ENCODE peak calls at places on chromosome 2, in nine cellular contexts. O is GM12891, U is suprapubic skin, F is IMR-90, V is HCT116, B is erythroblast, E is heart left ventricle, N is NB4, Q is ovary. Y is an unnamed sample.

GRCh38 chr2:155645771-155646170 is 686.8 kb downstream of the NR4A2 start:
- DNase-seq in O (no peak), F (no peak), B (no peak), E (no peak), N (no peak), V (no peak), U (no peak), Q (no peak), Y (no peak)

GRCh38 chr2:72006188-72006736 is 141.4 kb downstream of the CYP26B1 start:
- DNase-seq in E (no peak), V (no peak), Q (no peak), F (no peak), B (no peak), U (peak; percentile 45), O (no peak), N (no peak), Y (no peak)

GRCh38 chr2:224948859-224949258 is 93.4 kb downstream of the DOCK10 start:
- DNase-seq in E (peak; percentile 26), O (no peak), B (peak; percentile 2), F (peak; percentile 75), V (no peak), U (no peak), N (peak; percentile 88), Q (no peak), Y (no peak)

GRCh38 chr2:120842456-120843439 is 107.1 kb downstream of the GLI2 start:
- DNase-seq in N (no peak), E (no peak), F (peak; percentile 63), Q (no peak), V (no peak), U (no peak), O (no peak), B (no peak), Y (no peak)

GRCh38 chr2:71070294-71071025 is 2.0 kb downstream of the NAGK start:
- DNase-seq in B (peak; percentile 33), F (peak; percentile 37), U (no peak), O (no peak), N (peak; percentile 54), V (peak; percentile 19), Q (no peak), E (no peak), Y (peak; percentile 43)

GRCh38 chr2:219314804-219315468 is 5.7 kb upstream of the PTPRN start:
- DNase-seq in N (no peak), V (no peak), U (no peak), B (no peak), E (no peak), F (peak; percentile 20), Q (no peak), O (no peak), Y (no peak)

GRCh38 chr2:207784898-207785297 is 15.2 kb upstream of the FZD5 start:
- DNase-seq in O (no peak), U (no peak), Q (no peak), E (no peak), F (no peak), B (no peak), N (no peak), V (no peak), Y (no peak)

GRCh38 chr2:205166749-205167148 is 515.6 kb upstream of the NRP2 start:
- DNase-seq in B (no peak), Q (no peak), E (peak; percentile 33), N (no peak), U (no peak), O (no peak), F (no peak), V (no peak), Y (no peak)

GRCh38 chr2:10329880-10330699 is 27.4 kb downstream of the HPCAL1 start:
- DNase-seq in F (peak; percentile 67), E (peak; percentile 41), Q (no peak), O (no peak), N (no peak), U (no peak), B (no peak), V (no peak), Y (no peak)

GRCh38 chr2:238945433-238946150 is 97.7 kb downstream of the TWIST2 start:
- DNase-seq in E (peak; percentile 42), B (peak; percentile 2), V (peak; percentile 10), N (peak; percentile 37), Q (no peak), F (peak; percentile 42), U (peak; percentile 82), O (no peak), Y (peak; percentile 25)

DNA sequence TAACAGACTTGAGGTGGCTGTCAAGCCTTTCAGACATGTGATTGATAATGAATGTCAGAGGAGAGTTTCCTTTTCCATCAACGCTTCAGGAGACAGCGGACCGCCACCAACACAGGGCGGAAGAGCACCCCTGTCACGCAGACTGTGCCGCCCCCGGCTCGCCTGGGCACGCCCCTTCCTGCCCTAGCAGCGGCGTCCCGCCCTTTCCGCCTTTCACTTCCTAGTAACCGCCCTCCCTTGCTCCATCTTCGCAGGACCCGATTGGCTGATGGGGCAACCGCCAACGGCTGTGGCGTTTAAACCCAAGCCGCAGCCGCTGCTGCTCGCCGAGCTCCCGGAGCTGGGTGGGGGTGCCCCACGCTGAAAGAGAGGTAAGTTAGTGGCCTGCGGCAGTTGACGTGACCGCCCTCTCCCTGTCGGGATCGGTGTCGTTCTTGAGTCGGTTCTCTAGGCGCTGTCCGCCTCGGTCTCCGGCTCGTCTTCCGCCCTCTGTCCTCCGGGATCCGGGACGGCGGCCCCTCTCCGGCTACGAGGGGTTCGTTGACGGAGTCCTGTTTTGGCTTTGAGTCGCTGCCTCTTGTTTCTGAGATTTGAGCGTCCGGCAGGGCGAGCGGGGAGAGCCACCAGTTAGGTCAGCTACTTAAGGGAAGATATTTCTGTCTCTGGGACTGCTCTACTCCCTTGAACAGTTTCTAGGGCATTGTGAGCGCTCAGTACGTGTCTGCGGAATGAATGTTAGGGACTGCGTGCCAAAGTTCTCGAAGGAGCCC is at the start of gene SGO2:
- DNase-seq in V (peak; percentile 87), B (peak; percentile 97), Q (peak; percentile 92), E (peak; percentile 97), U (peak; percentile 96), F (peak; percentile 91), O (peak; percentile 79), N (peak; percentile 99), Y (peak; percentile 90)
- TF ChIP-seq POLR2A in V (no peak), B (peak; percentile 93), Q (peak; percentile 53), E (no peak), U (peak; percentile 27), F (peak; percentile 48), O (peak; percentile 87), N (peak; percentile 65), Y (peak; percentile 79)

GRCh38 chr2:46297546-46298271 is 502 bp downstream of the EPAS1 start:
- DNase-seq in B (peak; percentile 81), Q (peak; percentile 76), O (peak; percentile 64), N (peak; percentile 22), V (no peak), U (peak; percentile 87), F (no peak), E (peak; percentile 75), Y (peak; percentile 91)
- TF ChIP-seq POLR2A in B (peak; percentile 4), Q (peak; percentile 5), O (no peak), N (no peak), V (peak; percentile 19), U (no peak), F (no peak), E (no peak), Y (peak; percentile 90)

GRCh38 chr2:38668092-38668491 is 2.2 kb downstream of the GALM start:
- DNase-seq in N (no peak), O (no peak), E (no peak), Q (no peak), F (no peak), U (no peak), B (no peak), V (no peak), Y (no peak)

GRCh38 chr2:38661306-38661705 is 4.6 kb upstream of the GALM start:
- DNase-seq in B (no peak), E (no peak), Q (no peak), O (no peak), N (no peak), V (no peak), U (no peak), F (peak; percentile 69), Y (no peak)

GRCh38 chr2:38666578-38666926 is 638 bp downstream of the GALM start:
- DNase-seq in V (no peak), E (no peak), B (no peak), Q (no peak), F (peak; percentile 32), O (no peak), U (no peak), N (peak; percentile 65), Y (no peak)

GRCh38 chr2:38668787-38669479 is 3.0 kb downstream of the GALM start:
- DNase-seq in E (no peak), O (no peak), V (no peak), B (peak; percentile 45), F (no peak), N (no peak), U (no peak), Q (no peak), Y (no peak)

DNA sequence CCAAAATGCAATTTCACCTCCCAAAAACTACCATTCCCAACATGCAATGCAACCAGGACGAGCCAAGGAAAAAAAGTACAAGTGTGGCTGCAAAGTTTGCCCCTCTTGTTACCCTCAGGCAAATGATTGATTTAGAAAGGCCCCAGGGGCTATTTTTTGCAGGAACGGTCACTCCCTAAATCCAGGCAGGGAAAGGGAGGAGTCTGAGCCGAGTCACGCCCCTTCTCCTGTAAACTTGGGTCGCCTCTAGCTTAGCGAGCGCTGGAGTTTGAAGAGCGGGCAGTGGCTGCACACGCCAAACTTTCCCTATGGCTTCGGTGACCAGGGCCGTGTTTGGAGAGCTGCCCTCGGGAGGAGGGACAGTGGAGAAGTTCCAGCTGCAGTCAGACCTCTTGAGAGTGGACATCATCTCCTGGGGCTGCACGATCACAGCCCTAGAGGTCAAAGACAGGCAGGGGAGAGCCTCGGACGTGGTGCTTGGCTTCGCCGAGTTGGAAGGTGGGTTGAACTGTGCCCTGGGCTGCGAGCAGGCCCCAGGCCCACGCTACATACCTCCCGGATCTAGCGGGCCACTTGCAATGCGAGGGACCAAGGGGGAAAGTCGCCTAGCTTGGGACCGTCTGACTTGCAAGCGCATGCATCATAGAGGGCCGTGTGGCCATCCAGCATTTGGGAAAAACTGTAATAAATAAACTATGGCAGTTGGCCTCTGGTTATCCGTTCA is at the start of gene GALM:
- DNase-seq in B (peak; percentile 56), N (peak; percentile 97), E (peak; percentile 86), O (no peak), U (peak; percentile 89), Q (peak; percentile 85), F (peak; percentile 96), V (peak; percentile 92), Y (peak; percentile 92)
- TF ChIP-seq POLR2A in B (peak; percentile 33), N (peak; percentile 60), E (no peak), O (no peak), U (no peak), Q (peak; percentile 22), F (no peak), V (peak; percentile 62), Y (peak; percentile 88)

DNA sequence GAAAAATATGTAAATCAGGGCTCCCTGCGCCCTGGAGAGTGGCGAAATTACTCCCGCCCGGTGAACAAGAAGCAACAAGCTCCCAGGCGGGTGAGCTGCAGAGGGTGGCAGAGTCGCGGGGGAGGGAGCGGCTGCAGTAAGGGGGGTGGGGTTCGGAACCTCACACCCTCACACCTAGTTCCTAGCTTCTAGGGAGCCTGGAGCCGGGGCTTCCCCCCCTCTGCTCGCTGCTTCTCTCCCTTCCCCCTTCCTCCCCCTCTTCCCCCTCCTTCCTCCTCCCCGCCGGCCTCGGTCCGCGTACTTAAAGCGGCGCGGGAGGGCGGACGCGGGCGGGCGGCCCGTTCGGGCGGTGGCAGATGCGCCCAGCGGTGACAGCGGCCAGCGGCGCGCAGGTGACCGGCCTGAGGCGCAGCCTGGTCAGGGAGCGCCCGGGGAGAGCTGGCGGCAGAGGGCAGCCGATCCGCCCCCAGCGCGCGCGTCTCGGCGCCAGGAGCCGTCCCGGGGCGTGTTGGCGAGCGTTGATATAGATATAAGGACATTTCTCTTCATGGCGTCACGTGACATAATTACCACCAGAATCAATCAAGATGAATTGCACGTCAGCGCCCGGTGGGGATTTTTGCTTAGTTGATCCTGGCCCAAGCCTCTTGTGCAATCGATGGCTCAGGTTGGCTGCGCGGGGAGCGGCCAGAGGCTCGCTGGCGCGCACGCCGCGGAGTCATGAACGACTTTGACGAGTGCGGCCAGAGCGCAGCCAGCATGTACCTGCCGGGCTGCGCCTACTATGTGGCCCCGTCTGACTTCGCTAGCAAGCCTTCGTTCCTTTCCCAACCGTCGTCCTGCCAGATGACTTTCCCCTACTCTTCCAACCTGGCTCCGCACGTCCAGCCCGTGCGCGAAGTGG is at the start of gene HOXD11:
- DNase-seq in O (no peak), B (peak; percentile 27), E (no peak), F (no peak), V (no peak), N (peak; percentile 70), U (no peak), Q (peak; percentile 36), Y (no peak)
- TF ChIP-seq POLR2A in O (no peak), B (no peak), E (no peak), F (no peak), V (no peak), N (no peak), U (no peak), Q (no peak), Y (no peak)

Y was measured in body of pancreas.